ENCODE peak calls at places on chromosomes 5 and 9, in five cellular contexts. One of them, this sample, is unnamed.

GRCh38 chr9:79054500-79054899 is 517.3 kb upstream of the TLE4 start:
- DNase-seq in AG10803: peak
- DNase-seq in activated CD4-positive, alpha-beta T cell treated with anti-CD3 and anti-CD28 coated beads, Interleukin-2, amount 50 U/mL, for 1 hour: no peak
- DNase-seq in dermis microvascular lymphatic vessel endothelial cell: no peak
- DNase-seq in fibroblast of the conjunctiva: no peak
- DNase-seq in this sample: no peak

GRCh38 chr5:30561771-30562170 is 631.7 kb upstream of the CDH6 start:
- DNase-seq in AG10803: no peak
- DNase-seq in activated CD4-positive, alpha-beta T cell treated with anti-CD3 and anti-CD28 coated beads, Interleukin-2, amount 50 U/mL, for 1 hour: no peak
- DNase-seq in dermis microvascular lymphatic vessel endothelial cell: no peak
- DNase-seq in fibroblast of the conjunctiva: no peak
- DNase-seq in this sample: no peak

GRCh38 chr9:123401879-123402513 is 46.0 kb downstream of the CRB2 start:
- DNase-seq in AG10803: peak
- DNase-seq in activated CD4-positive, alpha-beta T cell treated with anti-CD3 and anti-CD28 coated beads, Interleukin-2, amount 50 U/mL, for 1 hour: no peak
- DNase-seq in dermis microvascular lymphatic vessel endothelial cell: peak
- DNase-seq in fibroblast of the conjunctiva: peak
- DNase-seq in this sample: peak

GRCh38 chr5:87127426-87127825 is 140.3 kb upstream of the RASA1 start:
- DNase-seq in AG10803: peak
- DNase-seq in activated CD4-positive, alpha-beta T cell treated with anti-CD3 and anti-CD28 coated beads, Interleukin-2, amount 50 U/mL, for 1 hour: no peak
- DNase-seq in dermis microvascular lymphatic vessel endothelial cell: no peak
- DNase-seq in fibroblast of the conjunctiva: no peak
- DNase-seq in this sample: no peak

GRCh38 chr5:62376064-62376463 is 27.6 kb downstream of the DIMT1 start:
- DNase-seq in AG10803: no peak
- DNase-seq in activated CD4-positive, alpha-beta T cell treated with anti-CD3 and anti-CD28 coated beads, Interleukin-2, amount 50 U/mL, for 1 hour: no peak
- DNase-seq in dermis microvascular lymphatic vessel endothelial cell: no peak
- DNase-seq in fibroblast of the conjunctiva: no peak
- DNase-seq in this sample: no peak

GRCh38 chr9:89756891-89757537 is 152.2 kb downstream of the GADD45G start:
- DNase-seq in AG10803: no peak
- DNase-seq in activated CD4-positive, alpha-beta T cell treated with anti-CD3 and anti-CD28 coated beads, Interleukin-2, amount 50 U/mL, for 1 hour: no peak
- DNase-seq in dermis microvascular lymphatic vessel endothelial cell: no peak
- DNase-seq in fibroblast of the conjunctiva: no peak
- DNase-seq in this sample: peak

GRCh38 chr9:27784999-27785713 is 211.9 kb upstream of the C9orf72 start:
- DNase-seq in AG10803: no peak
- DNase-seq in activated CD4-positive, alpha-beta T cell treated with anti-CD3 and anti-CD28 coated beads, Interleukin-2, amount 50 U/mL, for 1 hour: no peak
- DNase-seq in dermis microvascular lymphatic vessel endothelial cell: no peak
- DNase-seq in fibroblast of the conjunctiva: no peak
- DNase-seq in this sample: no peak

GRCh38 chr9:96459268-96460007 is 9.5 kb downstream of the HABP4 start:
- DNase-seq in AG10803: no peak
- DNase-seq in activated CD4-positive, alpha-beta T cell treated with anti-CD3 and anti-CD28 coated beads, Interleukin-2, amount 50 U/mL, for 1 hour: no peak
- DNase-seq in dermis microvascular lymphatic vessel endothelial cell: no peak
- DNase-seq in fibroblast of the conjunctiva: no peak
- DNase-seq in this sample: no peak

GRCh38 chr5:57431816-57432215 is 50.8 kb downstream of the ACTBL2 start:
- DNase-seq in AG10803: no peak
- DNase-seq in activated CD4-positive, alpha-beta T cell treated with anti-CD3 and anti-CD28 coated beads, Interleukin-2, amount 50 U/mL, for 1 hour: no peak
- DNase-seq in dermis microvascular lymphatic vessel endothelial cell: no peak
- DNase-seq in fibroblast of the conjunctiva: no peak
- DNase-seq in this sample: no peak

GRCh38 chr5:122419195-122419894 is 107.3 kb downstream of the SNCAIP start:
- DNase-seq in AG10803: no peak
- DNase-seq in activated CD4-positive, alpha-beta T cell treated with anti-CD3 and anti-CD28 coated beads, Interleukin-2, amount 50 U/mL, for 1 hour: no peak
- DNase-seq in dermis microvascular lymphatic vessel endothelial cell: no peak
- DNase-seq in fibroblast of the conjunctiva: no peak
- DNase-seq in this sample: no peak

GRCh38 chr5:10555134-10555733 is 8.6 kb upstream of the ANKRD33B start:
- DNase-seq in AG10803: peak
- DNase-seq in activated CD4-positive, alpha-beta T cell treated with anti-CD3 and anti-CD28 coated beads, Interleukin-2, amount 50 U/mL, for 1 hour: no peak
- DNase-seq in dermis microvascular lymphatic vessel endothelial cell: peak
- DNase-seq in fibroblast of the conjunctiva: no peak
- DNase-seq in this sample: no peak

GRCh38 chr9:74117731-74118130 is 379.4 kb upstream of the RORB start:
- DNase-seq in AG10803: no peak
- DNase-seq in activated CD4-positive, alpha-beta T cell treated with anti-CD3 and anti-CD28 coated beads, Interleukin-2, amount 50 U/mL, for 1 hour: no peak
- DNase-seq in dermis microvascular lymphatic vessel endothelial cell: no peak
- DNase-seq in fibroblast of the conjunctiva: no peak
- DNase-seq in this sample: no peak

GRCh38 chr9:136759436-136760325 is 1.6 kb upstream of the LCN8 start:
- DNase-seq in AG10803: no peak
- DNase-seq in activated CD4-positive, alpha-beta T cell treated with anti-CD3 and anti-CD28 coated beads, Interleukin-2, amount 50 U/mL, for 1 hour: no peak
- DNase-seq in dermis microvascular lymphatic vessel endothelial cell: no peak
- DNase-seq in fibroblast of the conjunctiva: no peak
- DNase-seq in this sample: no peak